ENCODE peak calls at places on chromosomes 2 and 18, in seven cellular contexts. G is colonic mucosa; P is effector memory CD4-positive, alpha-beta T cell; M is CD8-positive, alpha-beta T cell; K is PC-3; E is ovary; O is pancreas. S is an unnamed sample.

GRCh38 chr18:9557250-9557943 is 57.0 kb downstream of the PPP4R1 start:
- DNase-seq in K (no peak), G (no peak), P (no peak), E (no peak), O (no peak), M (no peak), S (no peak)

GRCh38 chr2:84716564-84716963 is 164.3 kb downstream of the TRABD2A start:
- DNase-seq in O (no peak), G (no peak), M (no peak), P (no peak), E (no peak), K (no peak), S (no peak)

GRCh38 chr2:16321872-16322271 is 343.8 kb downstream of the CYRIA start:
- DNase-seq in G (no peak), E (no peak), K (no peak), P (no peak), M (no peak), O (no peak), S (no peak)

GRCh38 chr2:239190346-239190745 is 210.5 kb downstream of the HDAC4 start:
- DNase-seq in G (no peak), K (no peak), E (no peak), P (no peak), O (no peak), M (no peak), S (no peak)

GRCh38 chr18:23209031-23209430 is 73.7 kb downstream of the CABLES1 start:
- DNase-seq in O (no peak), E (no peak), M (no peak), P (no peak), G (no peak), K (peak), S (no peak)

GRCh38 chr2:74691955-74692354 is 37.9 kb downstream of the SEMA4F start:
- DNase-seq in M (no peak), O (no peak), P (no peak), K (no peak), E (no peak), G (no peak), S (no peak)

GRCh38 chr18:34330308-34330707 is 105.6 kb upstream of the NOL4 start:
- DNase-seq in O (no peak), G (peak), P (no peak), M (no peak), E (no peak), K (peak), S (no peak)

GRCh38 chr2:154452471-154452870 is 246.0 kb upstream of the KCNJ3 start:
- DNase-seq in M (no peak), O (no peak), P (no peak), G (no peak), E (no peak), K (no peak), S (no peak)

GRCh38 chr2:16192416-16193216 is 252.3 kb downstream of the MYCN start:
- DNase-seq in K (no peak), G (no peak), M (no peak), P (no peak), E (no peak), O (no peak), S (no peak)

GRCh38 chr18:80147418-80148315 is 38.6 kb downstream of the ADNP2 start:
- DNase-seq in K (peak), M (peak), O (peak), G (peak), P (peak), E (peak), S (peak)

GRCh38 chr2:6069354-6069753 is 377.2 kb downstream of the SOX11 start:
- DNase-seq in E (no peak), G (no peak), P (no peak), O (no peak), M (no peak), K (no peak), S (no peak)

GRCh38 chr18:13258792-13259385 is 40.3 kb downstream of the LDLRAD4 start:
- DNase-seq in P (no peak), K (no peak), O (no peak), M (no peak), G (no peak), E (no peak), S (no peak)

GRCh38 chr2:172311921-172312345 is 115.5 kb upstream of the ITGA6 start:
- DNase-seq in G (no peak), M (no peak), O (no peak), K (no peak), P (no peak), E (no peak), S (no peak)

GRCh38 chr2:236720974-236721600 is 151.5 kb downstream of the ACKR3 start:
- DNase-seq in K (no peak), G (no peak), P (no peak), E (no peak), O (no peak), M (no peak), S (no peak)

GRCh38 chr2:162710282-162710891 is 128.2 kb downstream of the KCNH7 start:
- DNase-seq in E (no peak), P (no peak), G (peak), M (no peak), O (no peak), K (peak), S (no peak)

GRCh38 chr2:216109962-216110614 is 940 bp downstream of the XRCC5 start:
- DNase-seq in O (no peak), P (no peak), M (no peak), K (peak), E (no peak), G (no peak), S (no peak)

GRCh38 chr2:197195591-197195990 is 115.0 kb downstream of the ANKRD44 start:
- DNase-seq in O (no peak), E (no peak), M (no peak), K (no peak), G (no peak), P (no peak), S (no peak)

GRCh38 chr2:7555260-7555659 is 638.0 kb downstream of the RNF144A start:
- DNase-seq in P (no peak), G (no peak), O (peak), M (no peak), E (no peak), K (no peak), S (no peak)

GRCh38 chr18:34514238-34514637 is 195.9 kb upstream of the DTNA start:
- DNase-seq in P (no peak), K (peak), G (no peak), M (no peak), O (no peak), E (no peak), S (no peak)

GRCh38 chr2:96618599-96619283 is 19.4 kb downstream of the KANSL3 start:
- DNase-seq in P (no peak), K (no peak), E (no peak), G (no peak), M (no peak), O (no peak), S (no peak)

GRCh38 chr18:80200171-80200931 is 47.0 kb downstream of the PARD6G start:
- DNase-seq in M (no peak), K (no peak), G (no peak), E (no peak), O (no peak), P (no peak), S (no peak)

GRCh38 chr18:13500227-13500865 is 226.0 kb downstream of the FAM210A start:
- DNase-seq in O (no peak), M (no peak), K (no peak), P (no peak), G (no peak), E (no peak), S (no peak)

GRCh38 chr2:219446101-219446504 is 11.5 kb downstream of the SPEG start:
- DNase-seq in G (no peak), M (no peak), E (no peak), O (no peak), K (no peak), P (no peak), S (no peak)

GRCh38 chr2:129849559-129850160 is 129.8 kb upstream of the RAB6C start:
- DNase-seq in E (no peak), K (peak), M (no peak), P (no peak), O (no peak), G (no peak), S (no peak)

GRCh38 chr2:239157766-239158165 is 243.1 kb downstream of the HDAC4 start:
- DNase-seq in M (no peak), P (no peak), E (no peak), K (peak), G (peak), O (peak), S (no peak)

GRCh38 chr2:139992078-139992477 is 1211.9 kb upstream of the NXPH2 start:
- DNase-seq in P (no peak), K (no peak), G (no peak), M (no peak), O (peak), E (no peak), S (no peak)

GRCh38 chr2:86700705-86701104 is 19.4 kb upstream of the RMND5A start:
- DNase-seq in P (no peak), M (no peak), G (no peak), K (no peak), E (no peak), O (no peak), S (no peak)

GRCh38 chr2:176281267-176281666 is 12.0 kb downstream of the MTX2 start:
- DNase-seq in K (peak), E (no peak), O (no peak), G (no peak), M (no peak), P (no peak), S (no peak)

DNA sequence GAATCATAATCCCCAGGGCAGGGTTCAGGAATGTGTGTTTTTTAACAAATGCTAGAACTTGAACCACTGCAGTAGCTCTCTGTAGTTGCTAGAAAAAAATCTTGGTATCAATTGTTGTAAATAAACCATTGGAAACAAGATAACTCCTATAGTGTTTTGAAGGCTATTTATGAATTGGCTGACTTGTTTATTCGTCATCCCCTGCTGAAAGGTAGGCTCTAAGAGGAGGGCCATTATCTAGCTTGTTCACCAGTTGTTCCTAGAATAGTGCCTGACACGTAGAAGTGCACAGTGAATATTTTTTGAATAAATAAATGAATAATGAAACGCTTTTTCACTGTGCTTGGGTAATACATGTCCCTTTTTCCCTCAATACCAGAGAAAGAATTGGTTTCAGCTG is 211.4 kb downstream of the BABAM2 start:
- DNase-seq in M (no peak), P (no peak), O (no peak), G (no peak), K (no peak), E (no peak), S (no peak)
- H3K27ac ChIP-seq in M (no peak), P (no peak), O (no peak), G (no peak), K (no peak), E (no peak), S (no peak)

DNA sequence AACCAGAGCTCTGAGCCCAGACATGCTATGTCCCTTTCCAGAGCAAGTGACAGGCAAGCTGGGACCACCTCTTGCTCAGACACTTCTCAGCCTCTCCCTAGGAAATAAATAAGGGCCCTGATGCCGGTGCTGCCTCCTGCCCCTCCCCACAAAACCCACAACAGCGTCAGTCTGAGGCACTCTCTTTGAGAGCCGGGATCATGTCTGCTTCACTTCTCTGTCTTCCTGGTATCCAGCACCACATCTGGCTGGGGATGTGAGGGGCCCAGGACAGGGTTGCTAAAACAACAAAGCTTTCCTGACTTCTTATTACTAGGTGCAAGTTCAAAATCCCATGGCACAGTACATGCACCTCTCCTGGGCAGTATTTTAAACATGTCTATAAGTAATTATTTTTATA is 103.9 kb upstream of the GLI2 start:
- DNase-seq in O (no peak), M (no peak), G (no peak), P (no peak), K (no peak), E (no peak), S (no peak)
- H3K27ac ChIP-seq in O (no peak), M (no peak), G (no peak), P (no peak), K (no peak), E (no peak), S (no peak)

GRCh38 chr18:57051019-57051418 is 95.9 kb upstream of the BOD1L2 start:
- DNase-seq in P (no peak), O (no peak), E (no peak), G (peak), K (no peak), M (no peak), S (no peak)

GRCh38 chr18:57052173-57052572 is 94.7 kb upstream of the BOD1L2 start:
- DNase-seq in P (no peak), K (no peak), G (no peak), O (no peak), M (no peak), E (no peak), S (no peak)

GRCh38 chr18:57048859-57049258 is 98.0 kb upstream of the BOD1L2 start:
- DNase-seq in P (no peak), G (no peak), E (no peak), K (no peak), O (no peak), M (no peak), S (no peak)

GRCh38 chr18:57051586-57052044 is 95.3 kb upstream of the BOD1L2 start:
- DNase-seq in O (no peak), P (no peak), G (peak), K (no peak), E (no peak), M (no peak), S (no peak)

DNA sequence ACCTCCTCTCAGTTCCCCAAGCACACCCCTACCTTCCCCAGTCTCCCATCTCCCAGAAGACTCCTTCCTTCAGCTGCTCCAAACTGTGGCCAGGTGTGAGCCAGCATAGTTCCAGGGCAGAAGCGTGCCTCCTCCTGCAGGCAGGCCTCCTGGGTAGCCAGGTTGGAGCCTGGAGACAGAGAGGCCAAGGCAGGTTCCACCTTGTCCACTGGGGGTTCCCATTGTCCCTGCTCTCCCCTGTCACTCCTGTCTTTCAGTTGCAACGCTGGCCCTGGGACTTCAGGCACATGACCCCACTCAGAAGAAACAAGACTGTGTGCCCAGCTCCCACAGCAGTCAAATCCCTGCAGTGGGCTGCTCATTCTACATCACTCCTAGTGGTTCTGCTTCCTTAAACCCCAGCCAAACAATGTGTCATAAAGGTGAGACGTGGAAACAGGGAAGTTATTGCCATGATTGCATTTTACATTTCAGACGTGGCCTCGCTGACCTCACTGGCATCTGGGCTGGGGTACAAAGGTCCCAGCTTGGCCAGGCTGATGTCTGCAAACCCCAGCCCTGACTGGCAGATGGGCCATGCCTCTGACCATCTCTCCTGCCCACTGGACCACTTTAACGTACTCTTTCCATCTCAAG is 96.5 kb upstream of the BOD1L2 start:
- DNase-seq in M (no peak), G (peak), P (no peak), K (no peak), O (no peak), E (no peak), S (no peak)
- H3K27ac ChIP-seq in M (no peak), G (peak), P (no peak), K (no peak), O (no peak), E (no peak), S (no peak)

GRCh38 chr2:11744631-11745394 is 1.6 kb upstream of the LPIN1 start:
- DNase-seq in O (peak), M (no peak), P (no peak), K (peak), G (peak), E (peak), S (no peak)
- H3K27ac ChIP-seq in O (peak), M (no peak), P (peak), K (peak), G (peak), E (peak), S (peak)

GRCh38 chr2:109243526-109244425 is 114.8 kb downstream of the SH3RF3 start:
- DNase-seq in O (no peak), E (no peak), M (no peak), G (no peak), P (no peak), K (no peak), S (no peak)
- H3K27ac ChIP-seq in O (peak), E (no peak), M (no peak), G (no peak), P (no peak), K (peak), S (no peak)

GRCh38 chr2:158618859-158619490 is 162.2 kb downstream of the PKP4 start:
- DNase-seq in K (peak), G (no peak), E (no peak), M (no peak), O (no peak), P (no peak), S (no peak)

GRCh38 chr2:158624071-158624470 is 167.3 kb downstream of the PKP4 start:
- DNase-seq in P (no peak), K (no peak), E (no peak), G (no peak), M (no peak), O (no peak), S (no peak)

GRCh38 chr2:158616480-158616879 is 159.7 kb downstream of the PKP4 start:
- DNase-seq in K (no peak), P (no peak), E (no peak), O (no peak), G (no peak), M (no peak), S (no peak)

GRCh38 chr2:158620656-158621055 is 163.9 kb downstream of the PKP4 start:
- DNase-seq in K (no peak), O (no peak), P (no peak), E (no peak), G (no peak), M (no peak), S (no peak)

GRCh38 chr2:158619496-158619895 is 162.7 kb downstream of the PKP4 start:
- DNase-seq in G (no peak), K (peak), E (no peak), P (no peak), M (no peak), O (no peak), S (no peak)
- H3K27ac ChIP-seq in G (no peak), K (peak), E (no peak), P (no peak), M (no peak), O (no peak), S (no peak)

GRCh38 chr2:105385703-105386540 is 12.9 kb downstream of the FHL2 start:
- DNase-seq in G (peak), M (no peak), P (no peak), O (no peak), K (peak), E (no peak), S (no peak)
- H3K27ac ChIP-seq in G (peak), M (no peak), P (no peak), O (no peak), K (peak), E (peak), S (no peak)

GRCh38 chr2:201798252-201798918 is 8.0 kb upstream of the CDK15 start:
- DNase-seq in E (no peak), P (no peak), G (no peak), O (no peak), K (peak), M (no peak), S (no peak)
- H3K27ac ChIP-seq in E (no peak), P (no peak), G (no peak), O (no peak), K (peak), M (no peak), S (no peak)

GRCh38 chr2:222217712-222218111 is 81.1 kb downstream of the PAX3 start:
- DNase-seq in M (no peak), G (no peak), K (no peak), E (no peak), O (no peak), P (no peak), S (no peak)

GRCh38 chr2:222218786-222219185 is 80.0 kb downstream of the PAX3 start:
- DNase-seq in M (no peak), P (no peak), G (no peak), K (no peak), E (no peak), O (no peak), S (no peak)

GRCh38 chr2:222214885-222215284 is 83.9 kb downstream of the PAX3 start:
- DNase-seq in K (no peak), M (no peak), G (no peak), E (no peak), O (no peak), P (no peak), S (no peak)

GRCh38 chr2:222208010-222208690 is 90.6 kb downstream of the PAX3 start:
- DNase-seq in K (no peak), P (no peak), O (no peak), G (no peak), M (no peak), E (no peak), S (no peak)

DNA sequence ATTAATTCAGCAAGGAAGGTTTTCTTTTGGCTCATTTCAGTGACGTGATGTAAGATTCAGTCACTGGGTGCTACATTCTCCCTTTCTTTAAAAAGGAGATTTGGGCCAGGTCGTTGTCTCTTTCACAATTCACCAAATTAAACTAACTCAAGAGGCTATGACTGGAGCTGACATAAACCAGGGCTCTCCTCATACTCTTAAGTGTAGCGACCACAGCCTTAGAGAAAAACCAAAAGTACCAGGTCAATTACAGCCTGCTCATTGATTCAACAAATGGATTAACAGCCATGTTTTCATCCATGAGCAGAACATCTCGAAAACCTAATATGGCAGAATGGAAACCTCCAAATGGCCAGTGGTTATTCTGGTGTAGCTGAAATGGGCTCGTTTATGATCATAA is 85.7 kb downstream of the PAX3 start:
- DNase-seq in P (no peak), M (no peak), O (no peak), G (no peak), E (no peak), K (no peak), S (no peak)
- H3K27ac ChIP-seq in P (no peak), M (no peak), O (no peak), G (no peak), E (no peak), K (no peak), S (no peak)

S was measured in CD8-positive, alpha-beta memory T cell.